ENCODE peak calls at places on chromosomes 1 and 21, in seven cellular contexts. S, E, C, J, M, Y and U are unnamed samples.

GRCh38 chr1:145782166-145783099 is 41.5 kb downstream of the RNF115 start:
- DNase-seq in S (no peak), E (no peak), C (no peak), J (no peak), M (peak; percentile 96), Y (peak; percentile 97), U (no peak)

GRCh38 chr1:24018611-24019580 is 38.8 kb upstream of the SRSF10 start:
- DNase-seq in S (peak; percentile 33), E (no peak), C (peak; percentile 99), J (peak; percentile 94), M (peak; percentile 99), Y (peak; percentile 99), U (peak; percentile 96)

GRCh38 chr1:18480315-18481189 is at the start of gene KLHDC7A:
- DNase-seq in S (no peak), E (no peak), C (no peak), J (peak; percentile 82), M (no peak), Y (peak; percentile 35), U (no peak)

GRCh38 chr1:19054216-19054615 is 97.7 kb upstream of the IFFO2 start:
- DNase-seq in S (no peak), E (no peak), C (no peak), J (no peak), M (no peak), Y (no peak), U (no peak)

GRCh38 chr1:54137532-54138061 is 15.2 kb downstream of the CDCP2 start:
- DNase-seq in S (peak; percentile 65), E (no peak), C (no peak), J (no peak), M (peak; percentile 50), Y (peak; percentile 63), U (no peak)

GRCh38 chr1:10074059-10074854 is 41.5 kb downstream of the UBE4B start:
- DNase-seq in S (no peak), E (peak; percentile 52), C (peak; percentile 41), J (peak; percentile 59), M (peak; percentile 98), Y (peak; percentile 87), U (peak; percentile 74)

GRCh38 chr1:3898994-3899775 is 887 bp downstream of the C1orf174 start:
- DNase-seq in S (no peak), E (no peak), C (no peak), J (no peak), M (no peak), Y (peak; percentile 40), U (no peak)

GRCh38 chr1:223531742-223532341 is 133.7 kb downstream of the CAPN8 start:
- DNase-seq in S (peak; percentile 59), E (peak; percentile 56), C (peak; percentile 38), J (peak; percentile 71), M (peak; percentile 19), Y (peak; percentile 79), U (no peak)

GRCh38 chr1:205032512-205032911 is 10.5 kb upstream of the CNTN2 start:
- DNase-seq in S (no peak), E (no peak), C (no peak), J (no peak), M (no peak), Y (no peak), U (no peak)

GRCh38 chr1:27402349-27402754 is 9.9 kb downstream of the GPR3 start:
- DNase-seq in S (peak; percentile 54), E (no peak), C (peak; percentile 90), J (peak; percentile 86), M (peak; percentile 55), Y (peak; percentile 53), U (no peak)

GRCh38 chr1:22747021-22747734 is 36.5 kb downstream of the EPHB2 start:
- DNase-seq in S (no peak), E (no peak), C (no peak), J (no peak), M (peak; percentile 91), Y (peak; percentile 95), U (peak; percentile 91)

GRCh38 chr1:90763930-90764329 is 46.8 kb upstream of the BARHL2 start:
- DNase-seq in S (no peak), E (no peak), C (no peak), J (no peak), M (no peak), Y (no peak), U (no peak)

GRCh38 chr1:52059326-52059725 is 3.2 kb downstream of the BTF3L4 start:
- DNase-seq in S (no peak), E (no peak), C (no peak), J (no peak), M (peak; percentile 63), Y (peak; percentile 57), U (no peak)

GRCh38 chr1:52970149-52970548 is 43.1 kb downstream of the SCP2 start:
- DNase-seq in S (peak; percentile 38), E (no peak), C (no peak), J (no peak), M (peak; percentile 20), Y (no peak), U (no peak)

GRCh38 chr1:214670098-214670497 is 67.1 kb downstream of the CENPF start:
- DNase-seq in S (peak; percentile 45), E (no peak), C (peak; percentile 28), J (peak; percentile 47), M (peak; percentile 65), Y (no peak), U (no peak)

GRCh38 chr1:151061012-151061401 is 810 bp downstream of the MLLT11 start:
- DNase-seq in S (peak; percentile 35), E (no peak), C (no peak), J (no peak), M (peak; percentile 25), Y (peak; percentile 42), U (no peak)

GRCh38 chr1:151060241-151061011 is at the start of gene MLLT11:
- DNase-seq in S (peak; percentile 86), E (peak; percentile 47), C (no peak), J (no peak), M (peak; percentile 69), Y (peak; percentile 66), U (no peak)

GRCh38 chr1:151059342-151060240 is at the start of gene CDC42SE1:
- DNase-seq in S (peak; percentile 93), E (peak; percentile 85), C (peak; percentile 71), J (peak; percentile 92), M (peak; percentile 80), Y (peak; percentile 87), U (peak; percentile 69)

GRCh38 chr1:151056574-151056973 is 2.8 kb downstream of the CDC42SE1 start:
- DNase-seq in S (no peak), E (no peak), C (no peak), J (no peak), M (no peak), Y (no peak), U (no peak)

DNA sequence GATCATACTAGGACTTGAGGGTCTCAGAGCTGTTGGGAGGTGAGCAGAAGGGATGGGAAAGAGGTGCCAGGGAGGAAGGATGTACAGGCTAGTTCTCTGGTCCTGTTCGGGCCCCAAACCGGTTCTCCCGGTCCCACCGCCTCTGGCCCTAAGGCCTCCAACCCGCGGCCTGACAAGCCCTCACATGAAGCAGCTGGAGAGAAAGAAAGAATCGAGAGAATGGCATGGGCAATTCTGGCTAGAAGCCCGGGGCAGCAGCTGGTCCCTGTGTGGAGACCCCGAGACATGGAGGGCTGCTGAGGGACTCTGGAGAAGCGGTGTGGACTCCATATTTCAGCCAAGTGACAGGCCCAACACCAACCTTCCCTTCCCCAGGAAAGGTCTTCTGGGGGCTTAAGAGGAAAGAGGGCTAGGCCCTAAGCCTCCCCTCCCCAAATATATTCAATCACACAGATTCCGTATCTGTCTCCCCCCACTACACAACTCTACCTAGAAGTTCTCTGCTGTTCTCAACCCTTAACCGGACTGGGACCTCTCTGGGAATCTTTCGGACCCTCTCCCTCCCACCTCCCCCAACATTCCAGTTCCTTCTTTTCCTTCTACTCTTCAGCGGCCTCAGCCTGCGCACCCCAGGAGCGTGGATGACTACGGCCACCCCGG is 610 bp downstream of the CDC42SE1 start:
- DNase-seq in S (peak; percentile 53), E (no peak), C (no peak), J (peak; percentile 86), M (peak; percentile 19), Y (peak; percentile 92), U (peak; percentile 85)
- H3K4me1 ChIP-seq in S (peaks cover 27% of the 10 kb centered on the region), E (peaks cover 34% of the 10 kb centered on the region), C (no peaks in the 10 kb centered on the region), J (peaks cover 52% of the 10 kb centered on the region), M (peaks cover 15% of the 10 kb centered on the region), Y (peaks cover 40% of the 10 kb centered on the region), U (peaks cover 42% of the 10 kb centered on the region)

DNA sequence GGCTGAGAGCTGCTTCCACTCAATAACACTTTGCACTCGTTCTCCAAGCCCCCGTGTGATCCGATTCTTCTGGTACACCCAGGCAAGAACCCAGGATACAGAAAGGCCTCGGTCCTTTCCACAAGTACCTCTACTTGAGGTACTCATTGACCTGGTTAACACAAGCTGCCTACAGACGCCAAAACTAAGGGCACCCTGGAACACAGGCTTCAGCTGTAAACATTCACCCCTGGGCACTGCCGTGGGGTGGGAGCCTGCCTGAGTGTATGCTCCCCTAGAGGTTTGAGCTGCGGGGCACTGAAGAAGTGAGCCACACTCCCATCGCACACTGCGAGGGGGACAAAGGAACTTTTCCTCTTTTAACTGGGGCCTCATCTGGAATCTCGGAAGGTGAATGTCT is 30.5 kb downstream of the LRRC3 start:
- DNase-seq in S (no peak), E (no peak), C (no peak), J (no peak), M (no peak), Y (no peak), U (no peak)
- H3K27ac ChIP-seq in S (peak overlapping the region; percentile 40), E (no peak overlapping the region), C (no peak overlapping the region), J (peak overlapping the region; percentile 11), M (no peak overlapping the region), Y (no peak overlapping the region), U (no peak overlapping the region)

DNA sequence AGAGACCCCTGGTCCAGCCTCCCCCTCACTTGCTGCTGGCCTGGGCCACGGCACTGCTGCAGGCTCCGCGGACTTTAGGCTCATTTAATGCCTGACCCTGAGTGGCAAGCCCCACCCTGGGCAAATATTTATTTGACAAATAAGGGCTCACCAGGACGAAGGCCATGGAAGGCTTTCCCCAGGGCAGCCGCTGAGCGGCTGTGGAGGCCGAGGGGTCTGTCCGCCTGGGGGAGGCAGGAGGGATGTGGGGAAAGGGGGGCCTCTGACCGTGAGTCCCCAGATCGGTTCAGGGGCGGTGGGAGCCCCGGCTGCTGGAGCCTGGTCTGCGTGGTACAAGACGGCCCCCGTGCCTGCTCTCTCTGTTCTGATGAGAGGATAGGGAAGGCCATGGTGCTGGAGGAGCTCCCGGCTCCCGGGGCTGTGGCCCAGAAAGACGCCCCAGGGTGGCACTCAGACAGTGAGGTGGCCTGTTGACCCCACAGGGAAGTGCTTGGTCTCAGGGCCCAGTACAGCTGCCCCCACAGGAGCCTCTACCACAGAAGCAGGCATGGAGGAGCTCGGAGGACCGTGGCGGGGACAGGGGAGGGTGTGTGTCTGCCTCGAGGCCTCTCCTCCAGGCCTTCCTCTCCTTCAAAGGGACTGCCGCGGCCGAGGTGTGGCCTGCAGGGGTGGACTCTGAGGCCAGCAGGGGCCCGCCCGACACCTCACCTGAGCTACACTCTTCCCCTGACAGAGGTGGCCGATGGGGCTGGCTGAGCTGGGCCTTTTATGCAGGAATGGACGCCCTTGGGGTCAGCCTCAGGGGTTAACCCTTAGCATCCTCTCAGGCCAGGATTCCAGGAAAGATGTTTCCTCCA is 9.1 kb upstream of the C1orf159 start:
- DNase-seq in S (no peak), E (no peak), C (no peak), J (peak; percentile 49), M (no peak), Y (peak; percentile 52), U (no peak)
- H3K4me3 ChIP-seq in S (no peak overlapping the region), E (no peak overlapping the region), C (no peak overlapping the region), J (no peak overlapping the region), M (no peak overlapping the region), Y (no peak overlapping the region), U (no peak overlapping the region)

DNA sequence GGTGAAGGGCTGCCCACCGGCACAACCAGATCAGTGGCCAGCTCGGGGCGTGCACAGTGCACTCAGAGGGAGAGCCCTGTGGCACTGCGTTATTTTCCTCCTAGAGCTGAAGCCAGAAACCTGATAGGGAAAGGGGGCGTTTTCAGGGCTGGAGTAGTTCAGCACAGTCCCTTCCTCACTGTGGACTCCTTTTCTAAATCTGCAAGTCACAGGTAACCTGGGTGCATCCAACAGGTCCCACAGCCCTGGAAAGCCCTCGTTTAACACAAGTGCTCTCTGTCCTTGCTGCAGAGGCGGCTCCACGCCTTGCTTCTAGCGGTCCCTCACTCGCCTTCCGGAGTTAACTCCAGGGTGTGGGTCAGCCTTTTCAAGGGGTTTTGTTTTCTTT is 81.2 kb downstream of the GALNT2 start:
- DNase-seq in S (no peak), E (no peak), C (no peak), J (no peak), M (no peak), Y (no peak), U (no peak)
- H3K4me1 ChIP-seq in S (peaks cover 32% of the 10 kb centered on the region), E (peaks cover 7% of the 10 kb centered on the region), C (peaks cover 6% of the 10 kb centered on the region), J (peaks cover 31% of the 10 kb centered on the region), M (peaks cover 8% of the 10 kb centered on the region), Y (no peaks in the 10 kb centered on the region), U (no peaks in the 10 kb centered on the region)